ENCODE peak calls at places on chromosome 13, in four cellular contexts. E is amniotic epithelial cell, Q is left cardiac atrium, O is substantia nigra. S is an unnamed sample.
A peak's percentile ranks its signal among the peaks of the same experiment; 100 is the strongest.

GRCh38 chr13:44309771-44310767 is 63.6 kb upstream of the SERP2 start:
- DNase-seq in O (no peak), Q (peak; percentile 69), E (no peak), S (no peak)

GRCh38 chr13:90591927-90592268 is 755.6 kb upstream of the MIR17HG start:
- DNase-seq in E (peak; percentile 1), Q (no peak), O (no peak), S (no peak)

GRCh38 chr13:75345191-75345590 is 136.8 kb downstream of the TBC1D4 start:
- DNase-seq in E (peak; percentile 63), Q (no peak), O (no peak), S (no peak)

GRCh38 chr13:72050251-72050650 is 183.2 kb upstream of the DACH1 start:
- DNase-seq in O (no peak), Q (no peak), E (no peak), S (no peak)

GRCh38 chr13:95251641-95252040 is 49.6 kb downstream of the ABCC4 start:
- DNase-seq in E (peak; percentile 66), O (no peak), Q (no peak), S (no peak)

GRCh38 chr13:100646030-100646673 is 28.4 kb downstream of the TMTC4 start:
- DNase-seq in E (peak; percentile 43), O (no peak), Q (no peak), S (peak; percentile 40)

GRCh38 chr13:48892311-48892710 is 83.4 kb upstream of the FNDC3A start:
- DNase-seq in Q (no peak), O (no peak), E (peak; percentile 89), S (no peak)

GRCh38 chr13:87667686-87668085 is 3.5 kb upstream of the SLITRK5 start:
- DNase-seq in Q (no peak), O (no peak), E (no peak), S (no peak)

GRCh38 chr13:23777571-23777870 is 111.7 kb downstream of the MIPEP start:
- DNase-seq in Q (no peak), O (no peak), E (peak; percentile 92), S (no peak)

GRCh38 chr13:105991622-105992254 is 543.7 kb downstream of the EFNB2 start:
- DNase-seq in Q (no peak), O (no peak), E (peak; percentile 73), S (no peak)

GRCh38 chr13:31485651-31486051 is 253.7 kb upstream of the RXFP2 start:
- DNase-seq in O (no peak), Q (no peak), E (peak; percentile 81), S (peak; percentile 23)

GRCh38 chr13:98297043-98297442 is 120.0 kb upstream of the RNF113B start:
- DNase-seq in O (no peak), Q (no peak), E (no peak), S (no peak)

GRCh38 chr13:44573790-44574465 is 2.2 kb downstream of the TSC22D1 start:
- DNase-seq in E (peak; percentile 44), O (no peak), Q (no peak), S (peak; percentile 27)

GRCh38 chr13:49615844-49616687 is 12.2 kb upstream of the ARL11 start:
- DNase-seq in E (no peak), O (no peak), Q (no peak), S (no peak)

GRCh38 chr13:74219571-74219970 is 85.4 kb upstream of the KLF12 start:
- DNase-seq in O (no peak), E (no peak), Q (no peak), S (no peak)

GRCh38 chr13:109113427-109113826 is 484.0 kb downstream of the MYO16 start:
- DNase-seq in O (no peak), Q (no peak), E (peak; percentile 71), S (no peak)

GRCh38 chr13:99432637-99433542 is 68.4 kb upstream of the TM9SF2 start:
- DNase-seq in Q (peak; percentile 65), E (peak; percentile 32), O (peak; percentile 11), S (no peak)

GRCh38 chr13:75512253-75512652 is 25.4 kb downstream of the COMMD6 start:
- DNase-seq in E (no peak), Q (no peak), O (no peak), S (no peak)

S was measured in SK-N-SH.